ENCODE peak calls at places on chromosome 2, in four cellular contexts. B is HepG2, W is GM12878, N is K562. J is an unnamed sample.

GRCh38 chr2:119196301-119197124 is 27.1 kb upstream of the STEAP3 start:
- DNase-seq in W (no peak), B (no peak), N (no peak), J (no peak)

GRCh38 chr2:3233877-3234276 is 143.7 kb downstream of the EIPR1 start:
- DNase-seq in N (no peak), W (no peak), B (no peak), J (no peak)

GRCh38 chr2:215826376-215826775 is 187.0 kb downstream of the MREG start:
- DNase-seq in W (no peak), N (no peak), B (no peak), J (no peak)

GRCh38 chr2:151217343-151217742 is 44.3 kb downstream of the RBM43 start:
- DNase-seq in B (no peak), N (no peak), W (no peak), J (peak)

GRCh38 chr2:155062250-155062985 is 363.9 kb downstream of the KCNJ3 start:
- DNase-seq in N (no peak), W (no peak), B (peak), J (no peak)

GRCh38 chr2:26010943-26011342 is 22.9 kb upstream of the RAB10 start:
- DNase-seq in N (no peak), W (no peak), B (no peak), J (no peak)

GRCh38 chr2:138708682-138709241 is 71.4 kb downstream of the NXPH2 start:
- DNase-seq in W (no peak), N (no peak), B (no peak), J (no peak)

GRCh38 chr2:223613017-223613950 is 11.1 kb upstream of the SCG2 start:
- DNase-seq in B (peak), W (no peak), N (peak), J (peak)

GRCh38 chr2:47512581-47513083 is 109.7 kb downstream of the MSH2 start:
- DNase-seq in B (peak), W (no peak), N (peak), J (no peak)

GRCh38 chr2:25159947-25160346 is 8.4 kb downstream of the POMC start:
- DNase-seq in N (peak), B (no peak), W (no peak), J (peak)

GRCh38 chr2:16187517-16187887 is 247.2 kb downstream of the MYCN start:
- DNase-seq in B (peak), W (no peak), N (no peak), J (no peak)

GRCh38 chr2:217897816-217898806 is 104.7 kb downstream of the TNS1 start:
- DNase-seq in W (no peak), B (no peak), N (no peak), J (no peak)

GRCh38 chr2:122329266-122329665 is 573.8 kb downstream of the TSN start:
- DNase-seq in W (no peak), N (no peak), B (no peak), J (no peak)

GRCh38 chr2:188307850-188308283 is 16.2 kb downstream of the GULP1 start:
- DNase-seq in B (no peak), W (no peak), N (no peak), J (no peak)

GRCh38 chr2:109659356-109660045 is 45.3 kb downstream of the SOWAHC start:
- DNase-seq in N (no peak), B (no peak), W (no peak), J (no peak)

GRCh38 chr2:45554073-45554742 is 56.9 kb downstream of the SRBD1 start:
- DNase-seq in B (no peak), W (no peak), N (no peak), J (no peak)

GRCh38 chr2:239318091-239318725 is 82.6 kb downstream of the HDAC4 start:
- DNase-seq in B (no peak), W (no peak), N (peak), J (no peak)

GRCh38 chr2:69200107-69200520 is 186.9 kb downstream of the GFPT1 start:
- DNase-seq in N (no peak), W (no peak), B (peak), J (no peak)
- TF ChIP-seq CREM in N (no peak), W (no peak), B (no peak), J (no peak)

GRCh38 chr2:238169021-238169707 is 10.4 kb downstream of the ERFE start:
- DNase-seq in W (no peak), B (no peak), N (peak), J (no peak)
- TF ChIP-seq ATF3 in W (no peak), B (no peak), N (no peak), J (no peak)

DNA sequence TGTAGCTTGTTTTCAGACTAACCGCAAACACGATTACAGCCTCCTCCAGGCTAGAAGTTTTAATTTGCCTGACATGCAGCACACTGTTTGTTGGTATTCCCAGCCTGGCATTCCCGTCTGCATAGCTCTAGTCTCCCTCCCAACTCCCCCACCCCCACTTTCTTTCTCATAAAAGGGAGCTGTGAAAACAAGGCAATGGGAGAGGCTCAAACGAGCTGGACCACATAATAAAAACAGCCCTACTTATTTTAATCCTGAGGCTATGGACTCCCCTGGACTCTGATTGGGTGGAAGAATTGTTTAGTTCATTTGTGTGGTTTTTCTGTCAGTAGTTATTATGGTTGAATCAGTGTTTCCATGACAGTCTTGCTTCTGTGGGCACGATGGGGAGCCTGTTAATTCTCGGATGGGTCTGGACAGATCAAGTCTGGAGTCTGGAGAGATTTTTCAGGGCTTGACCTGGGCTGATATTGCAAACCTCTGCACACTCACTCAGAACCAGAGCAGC is 1.2 kb downstream of the STON1 start:
- DNase-seq in W (no peak), B (peak), N (no peak), J (no peak)
- TF ChIP-seq CREM in W (no peak), B (no peak), N (no peak), J (no peak)

GRCh38 chr2:40367032-40367431 is 84.9 kb downstream of the SLC8A1 start:
- DNase-seq in W (no peak), N (no peak), B (no peak), J (no peak)
- TF ChIP-seq ATF3 in W (no peak), N (no peak), B (no peak), J (no peak)

DNA sequence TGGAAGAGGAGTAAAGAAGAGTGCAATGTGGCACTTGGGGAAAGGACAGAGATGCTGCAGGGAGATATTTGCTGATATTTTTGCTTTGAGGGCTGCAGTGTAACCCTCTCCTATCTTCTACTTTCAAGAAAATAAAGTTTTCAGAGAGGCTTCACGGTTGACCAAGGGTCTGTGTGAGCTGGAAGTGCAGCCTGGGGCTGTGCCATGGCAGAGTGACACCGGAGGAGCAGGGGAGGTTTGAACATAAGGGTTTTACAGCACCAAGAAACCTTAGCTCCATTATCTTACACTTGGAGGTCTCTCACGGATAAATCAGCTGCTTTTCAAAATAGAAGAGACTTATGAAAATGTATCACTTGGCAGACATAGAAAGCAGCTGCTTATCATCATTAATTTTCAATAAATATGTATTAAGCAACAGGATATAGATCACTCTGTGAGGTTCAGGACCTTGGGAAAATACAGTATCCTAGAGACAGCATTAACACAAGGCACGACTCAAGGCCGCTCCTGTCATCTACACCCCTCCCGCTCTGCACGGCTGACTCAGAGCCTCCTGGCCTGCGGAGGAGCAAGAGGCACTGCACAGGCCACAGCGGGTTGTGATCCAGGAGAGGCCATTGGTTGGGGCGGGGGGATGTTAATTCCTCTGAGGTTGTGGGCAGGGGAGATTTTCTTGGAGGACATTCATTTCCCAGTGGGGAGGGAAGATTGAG is 127.8 kb downstream of the COPS8 start:
- DNase-seq in B (no peak), N (no peak), W (no peak), J (no peak)
- TF ChIP-seq CREM in B (no peak), N (no peak), W (no peak), J (no peak)

DNA sequence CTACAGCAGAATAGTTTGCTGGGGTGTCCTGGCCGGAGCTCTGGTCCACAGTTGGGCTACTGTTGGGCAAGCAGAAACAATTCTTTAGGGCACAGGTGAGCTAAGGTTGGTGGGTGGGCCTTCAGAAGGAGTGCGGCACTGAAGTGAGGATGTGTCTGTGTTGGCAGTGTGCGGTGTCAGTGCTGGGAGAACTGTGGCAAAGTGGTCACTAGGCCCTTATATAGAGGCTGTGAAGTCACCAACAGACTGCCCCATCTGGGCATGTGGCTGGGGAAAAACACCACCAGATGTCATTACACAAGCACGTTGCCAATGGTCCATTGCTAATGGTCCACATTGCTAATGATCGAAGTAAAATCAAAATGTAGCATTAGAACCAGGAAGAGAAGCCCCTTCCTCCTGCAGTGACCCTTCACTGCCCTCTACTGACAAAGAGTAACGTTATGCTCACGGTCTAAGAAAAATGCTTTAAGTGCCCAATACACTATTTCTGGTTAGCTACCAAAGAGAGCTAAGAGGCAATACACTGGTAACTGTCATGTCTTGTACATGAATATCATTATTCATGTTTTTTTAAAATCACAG is 21.3 kb downstream of the SCN1A start:
- DNase-seq in B (peak), N (peak), W (no peak), J (no peak)
- TF ChIP-seq ATF3 in B (no peak), N (no peak), W (no peak), J (no peak)